ENCODE peak calls at places on chromosomes 6 and 20, in seven cellular contexts. B, W, Q, P, R, E and T are unnamed samples.

GRCh38 chr6:139003751-139004150 is 15.7 kb upstream of the REPS1 start:
- DNase-seq in Q (no peak), E (no peak), W (no peak), P (no peak), B (no peak), R (no peak), T (no peak)

GRCh38 chr6:6679633-6680032 is 91.1 kb downstream of the LY86 start:
- DNase-seq in B (no peak), P (no peak), E (no peak), Q (no peak), W (no peak), R (no peak), T (no peak)

GRCh38 chr6:1162367-1163275 is 149.3 kb upstream of the FOXQ1 start:
- DNase-seq in R (no peak), Q (no peak), E (no peak), W (peak; percentile 4), P (no peak), B (no peak), T (no peak)

GRCh38 chr6:6890400-6890858 is 217.3 kb upstream of the RREB1 start:
- DNase-seq in Q (no peak), E (peak; percentile 70), W (no peak), P (peak; percentile 67), B (peak; percentile 46), R (no peak), T (no peak)

GRCh38 chr6:124960757-124961467 is 1.3 kb upstream of the RNF217 start:
- DNase-seq in B (no peak), E (no peak), W (no peak), R (no peak), Q (no peak), P (no peak), T (no peak)

GRCh38 chr6:87741001-87741650 is 39.1 kb upstream of the AKIRIN2 start:
- DNase-seq in B (no peak), E (no peak), R (no peak), Q (no peak), W (no peak), P (no peak), T (no peak)

GRCh38 chr6:137494281-137494966 is at the start of gene OLIG3:
- DNase-seq in W (no peak), R (no peak), Q (no peak), E (peak; percentile 89), B (no peak), P (no peak), T (no peak)

GRCh38 chr6:3928111-3928510 is 78.9 kb downstream of the FAM50B start:
- DNase-seq in Q (no peak), B (no peak), P (no peak), R (no peak), W (no peak), E (no peak), T (no peak)

GRCh38 chr20:47985092-47985850 is 200.0 kb upstream of the SULF2 start:
- DNase-seq in P (no peak), E (peak; percentile 68), W (peak; percentile 18), B (peak; percentile 70), Q (no peak), R (no peak), T (no peak)

GRCh38 chr20:36098364-36098763 is 56.2 kb upstream of the EPB41L1 start:
- DNase-seq in W (peak; percentile 40), P (peak; percentile 72), R (no peak), E (no peak), B (peak; percentile 61), Q (no peak), T (no peak)

GRCh38 chr6:130394238-130394637 is 28.4 kb downstream of the TMEM200A start:
- DNase-seq in Q (no peak), W (no peak), B (no peak), E (no peak), R (no peak), P (no peak), T (no peak)

GRCh38 chr20:44448753-44449546 is 26.7 kb upstream of the TTPAL start:
- DNase-seq in B (no peak), R (no peak), W (no peak), E (peak; percentile 90), P (no peak), Q (no peak), T (no peak)

GRCh38 chr6:143232849-143233248 is 172.2 kb downstream of the AIG1 start:
- DNase-seq in E (peak; percentile 68), R (no peak), W (peak; percentile 23), P (peak; percentile 64), B (no peak), Q (peak; percentile 50), T (no peak)

GRCh38 chr6:27517928-27518787 is 45.3 kb upstream of the ZNF184 start:
- DNase-seq in Q (no peak), W (no peak), B (no peak), R (no peak), E (no peak), P (no peak), T (no peak)

GRCh38 chr6:127458817-127459216 is 372 bp downstream of the KIAA0408 start:
- DNase-seq in R (no peak), B (peak; percentile 40), E (no peak), W (peak; percentile 59), Q (peak; percentile 44), P (peak; percentile 47), T (no peak)

GRCh38 chr6:142857609-142858195 is 87.3 kb downstream of the HIVEP2 start:
- DNase-seq in Q (no peak), W (no peak), R (no peak), B (no peak), P (no peak), E (no peak), T (no peak)

GRCh38 chr6:77034161-77034560 is 429.1 kb downstream of the HTR1B start:
- DNase-seq in B (no peak), Q (no peak), R (no peak), P (no peak), W (peak; percentile 96), E (peak; percentile 84), T (no peak)

GRCh38 chr6:11428351-11428750 is 109.2 kb upstream of the TMEM170B start:
- DNase-seq in R (no peak), Q (no peak), B (no peak), E (no peak), P (no peak), W (no peak), T (no peak)
- H3K4me1 ChIP-seq in R (peaks cover 4% of the 10 kb centered on the region), Q (peaks cover 93% of the 10 kb centered on the region), B (peaks cover 75% of the 10 kb centered on the region), E (peaks cover 23% of the 10 kb centered on the region), P (peaks cover 4% of the 10 kb centered on the region), W (peaks cover 41% of the 10 kb centered on the region), T (peaks cover 44% of the 10 kb centered on the region)

GRCh38 chr6:42818878-42819277 is 37.0 kb downstream of the BICRAL start:
- DNase-seq in R (no peak), W (no peak), E (no peak), B (no peak), P (no peak), Q (no peak), T (no peak)

GRCh38 chr6:42821846-42822245 is 40.0 kb downstream of the BICRAL start:
- DNase-seq in W (peak; percentile 24), R (no peak), E (no peak), Q (no peak), B (no peak), P (no peak), T (no peak)

GRCh38 chr6:42821341-42821668 is 39.5 kb downstream of the BICRAL start:
- DNase-seq in R (no peak), B (no peak), W (no peak), P (no peak), E (no peak), Q (no peak), T (no peak)

GRCh38 chr6:42819803-42820508 is 38.1 kb downstream of the BICRAL start:
- DNase-seq in W (no peak), E (peak; percentile 61), R (no peak), Q (no peak), B (no peak), P (no peak), T (no peak)

DNA sequence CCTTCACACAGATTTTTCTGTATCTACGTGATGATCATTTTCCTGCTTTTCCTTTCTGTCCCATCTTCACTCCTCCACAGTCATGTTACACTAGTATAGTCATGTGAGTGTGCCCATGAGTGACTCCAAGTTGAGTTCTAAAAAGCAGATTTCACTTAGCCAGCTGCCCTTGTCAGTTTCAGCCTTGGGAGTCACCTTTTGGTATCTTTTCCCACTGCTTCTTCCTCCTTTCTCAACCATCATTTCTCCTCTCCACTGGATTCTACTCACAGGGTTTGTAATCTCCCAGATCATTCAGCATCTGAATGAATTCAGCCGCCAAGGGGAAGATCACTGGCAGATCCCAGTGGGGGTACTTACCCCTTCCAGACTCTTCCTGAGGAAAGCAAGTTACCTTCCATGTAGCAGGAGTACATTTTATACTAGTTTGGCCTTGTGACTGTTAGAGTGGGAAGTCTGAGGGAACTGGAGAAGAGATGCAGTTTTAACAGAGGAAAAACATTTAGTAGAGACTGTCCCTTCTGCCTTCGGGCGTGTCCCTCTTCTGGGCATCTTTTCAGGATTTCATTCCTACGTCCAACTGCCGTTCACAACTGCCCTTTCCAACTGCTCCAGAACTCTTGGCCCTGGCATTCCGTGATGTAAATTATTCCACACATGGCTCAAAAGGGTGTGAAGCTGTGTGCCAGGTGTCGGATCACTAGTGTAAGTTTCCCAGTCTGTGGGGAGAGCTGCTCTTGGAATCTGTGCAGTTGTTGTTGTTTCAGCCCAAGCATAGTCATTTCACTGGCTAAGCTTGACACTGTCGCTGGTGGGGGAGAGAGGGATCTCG is 38.9 kb downstream of the BICRAL start:
- DNase-seq in E (peak; percentile 30), W (no peak), P (peak; percentile 42), Q (no peak), B (no peak), R (no peak), T (no peak)
- H3K27ac ChIP-seq in E (peak overlapping the region; percentile 66), W (no peak overlapping the region), P (peak overlapping the region; percentile 89), Q (peak overlapping the region; percentile 46), B (no peak overlapping the region), R (no peak overlapping the region), T (peak overlapping the region; percentile 46)

DNA sequence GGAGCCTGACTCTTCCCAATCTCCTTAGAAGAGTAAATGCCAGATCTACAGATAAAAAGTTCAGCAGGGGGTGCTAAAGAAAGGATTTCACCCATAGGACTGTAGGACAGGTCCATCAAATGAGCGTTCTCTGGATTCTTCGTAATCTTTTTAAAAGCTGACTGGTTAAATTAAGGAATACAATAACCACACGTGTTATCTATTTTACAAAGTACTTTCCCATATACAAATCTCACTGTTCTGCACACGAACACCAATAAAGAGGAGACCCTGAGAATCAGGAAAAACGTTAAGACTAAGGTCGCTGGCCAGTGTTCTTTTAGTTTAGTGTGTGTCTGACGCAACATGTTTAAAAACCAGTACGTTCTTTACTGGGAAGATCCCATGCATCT is 542 bp downstream of the TUBE1 start:
- DNase-seq in W (peak; percentile 64), P (no peak), Q (no peak), B (no peak), E (peak; percentile 56), R (no peak), T (no peak)
- H3K4me3 ChIP-seq in W (peak overlapping the region; percentile 69), P (peak overlapping the region; percentile 98), Q (peak overlapping the region; percentile 78), B (peak overlapping the region; percentile 85), E (peak overlapping the region; percentile 65), R (peak overlapping the region; percentile 75), T (peak overlapping the region; percentile 94)

GRCh38 chr6:71035871-71036270 is 79.0 kb upstream of the B3GAT2 start:
- DNase-seq in E (no peak), B (no peak), Q (no peak), R (no peak), P (no peak), W (no peak), T (no peak)

GRCh38 chr6:71038966-71039365 is 82.1 kb upstream of the B3GAT2 start:
- DNase-seq in P (no peak), W (no peak), B (no peak), Q (no peak), R (no peak), E (no peak), T (no peak)

GRCh38 chr6:71040841-71041240 is 84.0 kb upstream of the B3GAT2 start:
- DNase-seq in Q (no peak), P (no peak), W (no peak), R (no peak), B (no peak), E (no peak), T (no peak)

GRCh38 chr6:71043902-71044301 is 87.0 kb upstream of the B3GAT2 start:
- DNase-seq in Q (no peak), W (peak; percentile 6), B (peak; percentile 41), E (peak; percentile 28), R (no peak), P (peak; percentile 52), T (no peak)

GRCh38 chr6:71040043-71040442 is 83.2 kb upstream of the B3GAT2 start:
- DNase-seq in W (no peak), B (no peak), P (no peak), E (no peak), R (no peak), Q (no peak), T (no peak)
- H3K4me1 ChIP-seq in W (no peaks in the 10 kb centered on the region), B (no peaks in the 10 kb centered on the region), P (no peaks in the 10 kb centered on the region), E (no peaks in the 10 kb centered on the region), R (no peaks in the 10 kb centered on the region), Q (no peaks in the 10 kb centered on the region), T (no peaks in the 10 kb centered on the region)